ENCODE peak calls at places on chromosome 22, in eight cellular contexts. E, J, Y, R, C, V, N and Z are unnamed samples.

GRCh38 chr22:50357222-50357621 is 14.1 kb downstream of the PPP6R2 start:
- DNase-seq in V (no peak), J (no peak), E (no peak), C (no peak), Y (no peak), N (no peak), R (no peak), Z (no peak)

GRCh38 chr22:22999473-22999872 is 70.8 kb upstream of the GNAZ start:
- DNase-seq in R (no peak), N (no peak), E (no peak), Y (no peak), C (no peak), J (no peak), V (no peak), Z (no peak)

GRCh38 chr22:23182289-23183106 is 2.2 kb downstream of the BCR start:
- DNase-seq in Y (no peak), J (no peak), R (no peak), N (no peak), C (peak), E (peak), V (no peak), Z (no peak)

GRCh38 chr22:45683248-45683647 is 11.6 kb downstream of the ATXN10 start:
- DNase-seq in E (no peak), V (no peak), N (no peak), R (peak), J (no peak), Y (no peak), C (no peak), Z (no peak)

GRCh38 chr22:50148166-50148500 is 22.4 kb upstream of the PANX2 start:
- DNase-seq in Y (no peak), C (no peak), R (no peak), E (no peak), N (no peak), J (no peak), V (no peak), Z (no peak)

GRCh38 chr22:11627436-11627797 is 3900.6 kb upstream of the OR11H1 start:
- DNase-seq in Y (no peak), N (no peak), C (no peak), V (peak), J (no peak), E (no peak), R (no peak), Z (no peak)

GRCh38 chr22:37806409-37807338 is 1.1 kb upstream of the GCAT start:
- DNase-seq in V (no peak), Y (no peak), N (no peak), J (no peak), E (no peak), R (peak), C (peak), Z (no peak)

GRCh38 chr22:37454857-37455686 is 27.8 kb upstream of the ELFN2 start:
- DNase-seq in J (no peak), N (no peak), C (peak), V (no peak), R (peak), Y (no peak), E (no peak), Z (no peak)

GRCh38 chr22:32820131-32820882 is 18.8 kb downstream of the TIMP3 start:
- DNase-seq in Y (no peak), N (no peak), V (no peak), C (peak), R (no peak), E (no peak), J (no peak), Z (no peak)

GRCh38 chr22:26502688-26503561 is 9.3 kb downstream of the TFIP11 start:
- DNase-seq in Y (peak), V (peak), J (no peak), R (peak), C (peak), N (no peak), E (no peak), Z (peak)

GRCh38 chr22:23292453-23293350 is 112.4 kb downstream of the BCR start:
- DNase-seq in E (no peak), R (no peak), Y (no peak), J (no peak), V (no peak), N (no peak), C (no peak), Z (no peak)

GRCh38 chr22:28933321-28933720 is 49.9 kb downstream of the ZNRF3 start:
- DNase-seq in R (no peak), J (no peak), Y (no peak), C (no peak), E (no peak), V (no peak), N (no peak), Z (no peak)
- TF ChIP-seq CTCF in R (no peak), J (no peak), Y (no peak), C (no peak), E (no peak), V (no peak), N (no peak), Z (no peak)

GRCh38 chr22:44620129-44620840 is 81.7 kb upstream of the PRR5 start:
- DNase-seq in Y (no peak), N (peak), V (peak), J (no peak), E (no peak), R (peak), C (peak), Z (peak)

GRCh38 chr22:44622685-44623084 is 79.3 kb upstream of the PRR5 start:
- DNase-seq in C (no peak), V (peak), J (no peak), N (no peak), R (no peak), E (no peak), Y (no peak), Z (no peak)

GRCh38 chr22:44622147-44622427 is 79.9 kb upstream of the PRR5 start:
- DNase-seq in N (no peak), V (peak), C (no peak), R (no peak), Y (no peak), E (no peak), J (no peak), Z (no peak)

GRCh38 chr22:44621401-44622146 is 80.4 kb upstream of the PRR5 start:
- DNase-seq in N (no peak), J (no peak), Y (no peak), R (no peak), C (no peak), E (no peak), V (peak), Z (no peak)

GRCh38 chr22:44620841-44621382 is 81.1 kb upstream of the PRR5 start:
- DNase-seq in C (no peak), N (no peak), Y (no peak), V (peak), R (no peak), E (no peak), J (no peak), Z (no peak)
- H3K4me3 ChIP-seq in C (no peak), N (no peak), Y (no peak), V (no peak), R (no peak), E (no peak), J (no peak), Z (no peak)

DNA sequence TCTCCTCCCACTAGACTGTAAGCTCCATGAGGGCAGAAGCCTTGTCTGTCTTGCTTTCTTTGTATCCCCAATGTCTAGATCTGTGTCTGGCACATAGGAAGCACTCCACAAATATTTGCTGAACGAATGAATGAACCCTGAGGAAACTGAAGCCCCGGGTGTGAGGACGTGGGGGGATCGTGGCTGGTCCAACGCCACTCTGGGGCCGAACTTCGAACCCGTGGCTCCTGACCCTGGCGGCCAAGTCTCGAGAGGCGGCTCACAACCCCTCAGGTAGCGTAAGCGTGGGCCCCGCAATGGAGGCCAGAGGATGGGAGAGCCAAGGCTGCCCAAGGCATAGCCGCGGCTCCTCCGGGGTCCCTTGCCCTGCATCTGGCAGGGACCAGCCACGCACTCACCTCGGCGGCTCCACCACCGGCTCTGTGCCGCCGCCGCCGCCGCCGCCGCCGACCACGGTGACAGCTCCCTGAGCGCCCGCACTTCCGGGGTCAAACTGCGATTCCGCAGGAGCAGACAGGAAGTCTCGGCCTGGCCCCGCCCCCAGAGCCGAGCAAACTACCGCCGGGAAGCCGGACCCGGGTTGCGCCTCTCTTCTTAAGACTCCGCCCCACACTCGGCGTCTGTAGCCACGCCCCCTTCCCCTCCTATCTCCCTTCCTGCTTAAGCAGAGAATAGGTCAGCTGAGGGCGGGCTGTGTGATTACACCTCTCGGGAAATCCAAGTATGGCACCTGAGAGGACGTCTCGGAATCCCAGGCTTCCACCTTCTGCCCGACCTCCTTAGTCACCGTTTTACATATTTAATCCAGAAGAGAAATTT is at the start of gene ASCC2:
- DNase-seq in J (peak), C (peak), R (peak), Y (peak), N (peak), E (peak), V (peak), Z (peak)
- TF ChIP-seq POLR2A in J (peak), C (peak), R (peak), Y (peak), N (peak), E (peak), V (no peak), Z (peak)

DNA sequence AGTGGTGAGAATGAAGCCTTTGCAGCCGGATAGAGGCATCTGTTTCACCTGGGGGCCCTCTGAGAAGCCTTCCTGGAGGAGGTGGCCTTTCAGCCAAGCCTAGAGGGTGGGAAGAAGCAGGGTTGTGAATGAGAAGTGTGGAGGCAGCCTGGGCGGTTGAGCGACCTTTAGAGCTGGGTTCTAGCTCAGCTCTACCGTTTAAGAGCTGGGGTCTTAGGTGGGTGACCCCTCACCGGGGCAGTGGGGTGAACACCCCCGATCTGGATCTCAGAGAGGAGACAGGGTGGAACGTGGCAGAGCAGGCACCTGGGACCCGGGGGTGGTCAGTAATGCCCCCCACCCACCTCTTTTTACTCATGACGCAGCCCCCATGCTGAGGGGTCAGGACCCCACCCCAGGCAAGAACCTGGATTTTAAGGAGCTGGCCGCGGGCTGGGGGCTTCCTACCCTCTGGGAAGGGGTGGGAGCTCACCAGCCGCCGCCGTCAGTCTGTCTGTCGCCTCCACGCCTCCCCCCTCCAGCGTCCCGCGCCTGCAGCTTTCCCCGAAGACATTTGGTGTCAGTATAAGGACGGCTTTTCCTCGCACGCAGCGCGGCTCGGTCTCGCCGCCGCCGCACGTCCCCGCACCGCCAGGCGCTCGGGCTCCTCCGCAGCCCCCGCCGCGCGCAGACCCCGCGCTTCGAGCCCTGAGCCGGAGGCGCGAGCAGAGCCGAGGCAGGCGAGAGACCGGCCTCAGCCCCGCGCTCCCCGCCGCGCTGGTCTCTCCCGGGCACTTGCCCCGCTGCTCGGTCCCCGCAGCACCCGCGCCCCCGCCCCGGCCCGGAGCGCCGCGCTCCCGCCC is 13.4 kb upstream of the CACNA1I start:
- DNase-seq in R (no peak), E (no peak), J (no peak), V (no peak), C (peak), N (no peak), Y (no peak), Z (no peak)
- TF ChIP-seq CTCF in R (no peak), E (peak), J (no peak), V (no peak), C (peak), N (no peak), Y (no peak), Z (no peak)

GRCh38 chr22:19961868-19962245 is 20.2 kb upstream of the TXNRD2 start:
- DNase-seq in J (no peak), V (peak), E (no peak), Y (no peak), R (no peak), C (no peak), N (no peak), Z (peak)

GRCh38 chr22:19961201-19961580 is 19.6 kb upstream of the TXNRD2 start:
- DNase-seq in E (no peak), J (no peak), N (no peak), C (no peak), R (no peak), V (no peak), Y (no peak), Z (peak)

GRCh38 chr22:19963863-19964642 is 22.4 kb upstream of the TXNRD2 start:
- DNase-seq in V (no peak), C (no peak), N (no peak), J (no peak), E (no peak), R (no peak), Y (no peak), Z (no peak)

GRCh38 chr22:19962909-19963806 is 21.5 kb upstream of the TXNRD2 start:
- DNase-seq in N (no peak), C (peak), E (peak), V (peak), Y (no peak), J (no peak), R (peak), Z (peak)

GRCh38 chr22:19962246-19962908 is 20.8 kb upstream of the TXNRD2 start:
- DNase-seq in V (peak), N (peak), R (peak), J (no peak), C (peak), Y (peak), E (peak), Z (peak)
- H3K4me3 ChIP-seq in V (no peak), N (no peak), R (no peak), J (peak), C (no peak), Y (no peak), E (peak), Z (peak)

DNA sequence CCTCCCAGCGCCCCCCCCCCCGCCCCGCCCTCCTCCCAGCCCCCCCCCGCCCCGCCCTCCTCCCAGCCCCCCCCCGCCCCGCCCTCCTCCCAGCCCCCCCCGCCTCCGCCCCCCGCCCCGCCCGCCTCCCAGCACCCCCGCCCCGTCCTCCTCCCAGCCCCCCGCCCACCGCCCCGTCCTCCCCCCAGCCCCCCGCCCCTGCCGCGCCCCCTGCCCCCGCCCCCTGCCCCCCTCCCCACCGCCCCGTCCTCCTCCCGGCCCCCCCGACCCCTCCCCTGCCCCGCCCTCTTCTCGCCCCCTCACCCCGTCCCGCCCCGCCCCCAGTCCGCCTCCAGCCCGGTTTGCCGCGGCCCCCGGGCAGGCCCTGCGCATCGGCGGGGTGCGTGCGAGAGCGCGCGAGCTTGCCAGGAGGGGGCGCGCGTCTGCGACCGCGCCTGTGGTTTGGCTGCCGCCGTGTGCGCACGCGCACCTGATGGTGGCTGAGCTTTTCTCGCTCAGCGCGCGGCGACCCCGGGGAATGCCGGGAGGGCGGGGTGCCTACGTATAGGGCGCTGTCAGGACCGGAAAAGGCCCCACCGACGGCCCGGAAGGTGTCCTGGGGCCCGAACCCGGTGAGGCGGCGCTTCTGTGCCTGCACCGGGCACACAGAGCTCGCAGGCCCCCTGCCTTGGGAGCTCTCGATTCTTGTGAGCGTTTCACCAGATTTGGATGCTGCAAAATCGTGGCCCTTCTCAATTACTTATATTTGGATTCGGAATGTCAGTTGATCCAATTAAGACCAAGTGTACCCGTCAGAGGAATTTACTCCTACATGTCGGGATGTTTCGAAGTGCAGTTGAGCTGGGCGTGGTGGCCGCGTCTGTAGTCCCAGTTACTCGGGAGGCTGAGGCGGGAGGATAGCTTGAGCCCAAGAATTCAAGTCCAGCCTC is 501 bp upstream of the TTLL12 start:
- DNase-seq in R (peak), Y (peak), N (peak), E (peak), C (peak), J (peak), V (peak), Z (peak)
- TF ChIP-seq POLR2A in R (peak), Y (peak), N (peak), E (peak), C (peak), J (peak), V (no peak), Z (peak)